ENCODE peak calls at places on chromosomes 13 and 19, in six cellular contexts. Z is H1, S is SK-N-SH, G is K562, Y is GM12878, U is HepG2. K is an unnamed sample.
A peak's percentile ranks its signal among the peaks of the same experiment; 100 is the strongest.

GRCh38 chr13:102392810-102393209 is 9.0 kb downstream of the FGF14 start:
- DNase-seq in U (no peak), Y (no peak), S (no peak), G (no peak), Z (no peak), K (no peak)

GRCh38 chr19:8081569-8082550 is 29.3 kb downstream of the CCL25 start:
- DNase-seq in Y (no peak), G (no peak), S (no peak), U (no peak), Z (no peak), K (no peak)

GRCh38 chr19:14686411-14686810 is 3.4 kb upstream of the ZNF333 start:
- DNase-seq in Z (no peak), Y (no peak), S (no peak), U (peak; percentile 8), G (no peak), K (peak; percentile 47)

GRCh38 chr19:10560154-10560553 is 5.7 kb downstream of the KRI1 start:
- DNase-seq in G (no peak), U (no peak), Z (no peak), Y (no peak), S (no peak), K (no peak)

GRCh38 chr19:18776288-18776594 is 14.9 kb downstream of the COMP start:
- DNase-seq in Z (no peak), U (no peak), S (no peak), Y (no peak), G (peak; percentile 54), K (no peak)

GRCh38 chr19:511101-511841 is 4.0 kb downstream of the TPGS1 start:
- DNase-seq in S (no peak), Y (no peak), Z (no peak), U (no peak), G (no peak), K (peak; percentile 72)

GRCh38 chr13:70023506-70023905 is 84.1 kb upstream of the ATXN8OS start:
- DNase-seq in Y (no peak), U (no peak), G (no peak), S (no peak), Z (no peak), K (no peak)

GRCh38 chr13:89627991-89628390 is 1719.5 kb upstream of the MIR17HG start:
- DNase-seq in Y (no peak), G (no peak), Z (no peak), U (no peak), S (no peak), K (no peak)

GRCh38 chr13:110536006-110536693 is 25.4 kb downstream of the RAB20 start:
- DNase-seq in Z (no peak), G (no peak), U (no peak), S (no peak), Y (no peak), K (peak; percentile 74)

GRCh38 chr19:39498262-39499081 is at the start of gene DLL3:
- DNase-seq in S (peak; percentile 59), Z (no peak), Y (no peak), G (peak; percentile 55), U (no peak), K (no peak)

GRCh38 chr19:46392252-46392801 is 21.0 kb downstream of the CCDC8 start:
- DNase-seq in U (no peak), Z (no peak), S (no peak), G (no peak), Y (no peak), K (no peak)

GRCh38 chr19:46404039-46404883 is 9.1 kb downstream of the CCDC8 start:
- DNase-seq in Y (no peak), Z (no peak), G (peak; percentile 57), S (no peak), U (peak; percentile 69), K (no peak)

GRCh38 chr13:108700421-108701170 is 71.2 kb downstream of the MYO16 start:
- DNase-seq in G (no peak), U (no peak), S (no peak), Y (no peak), Z (no peak), K (no peak)

GRCh38 chr13:23741879-23742510 is 147.2 kb downstream of the MIPEP start:
- DNase-seq in U (no peak), S (peak; percentile 46), G (peak; percentile 55), Y (no peak), Z (peak; percentile 9), K (no peak)

GRCh38 chr13:27465611-27466010 is 15.2 kb upstream of the MTIF3 start:
- DNase-seq in S (no peak), G (no peak), Z (no peak), Y (no peak), U (no peak), K (no peak)

GRCh38 chr19:1410136-1410786 is 2.9 kb downstream of the DAZAP1 start:
- DNase-seq in S (no peak), Z (no peak), U (no peak), G (no peak), Y (no peak), K (no peak)

DNA sequence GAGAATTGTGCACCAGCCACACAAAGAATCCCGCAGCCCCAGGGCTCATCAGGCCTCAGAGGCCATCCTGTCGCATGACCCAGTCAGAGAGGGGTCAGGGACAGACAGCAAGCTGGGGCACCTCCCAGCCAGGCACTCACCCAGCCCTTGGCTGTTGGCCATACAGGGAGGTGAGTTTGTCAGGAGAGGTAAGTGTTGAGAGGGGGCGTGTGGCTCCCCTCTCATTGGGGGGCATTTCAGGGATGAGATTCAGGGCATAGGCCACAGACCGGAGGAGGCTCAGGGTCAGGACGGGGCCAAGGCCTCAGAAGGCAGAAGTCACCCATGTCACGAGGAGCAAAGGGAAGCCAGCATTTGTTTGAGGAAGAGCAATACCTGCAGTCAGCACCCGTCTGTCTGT is 37.1 kb downstream of the MYO9B start:
- DNase-seq in Y (no peak), Z (no peak), S (no peak), G (no peak), U (no peak), K (peak; percentile 45)
- H3K27ac ChIP-seq in Y (peak overlapping the region; percentile 4), Z (no peak overlapping the region), S (no peak overlapping the region), G (no peak overlapping the region), U (no peak overlapping the region), K (peak overlapping the region; percentile 46)

GRCh38 chr13:28754698-28755545 is 36.2 kb upstream of the SLC46A3 start:
- DNase-seq in G (peak; percentile 16), Y (no peak), Z (no peak), U (peak; percentile 11), S (peak; percentile 38), K (no peak)

GRCh38 chr13:28755546-28755870 is 36.7 kb upstream of the SLC46A3 start:
- DNase-seq in Z (no peak), G (no peak), Y (no peak), S (no peak), U (no peak), K (no peak)

GRCh38 chr13:28751210-28751935 is 32.6 kb upstream of the SLC46A3 start:
- DNase-seq in Y (no peak), U (no peak), S (no peak), G (no peak), Z (no peak), K (no peak)

GRCh38 chr13:28753946-28754345 is 35.2 kb upstream of the SLC46A3 start:
- DNase-seq in U (no peak), Z (no peak), S (no peak), Y (no peak), G (no peak), K (no peak)

DNA sequence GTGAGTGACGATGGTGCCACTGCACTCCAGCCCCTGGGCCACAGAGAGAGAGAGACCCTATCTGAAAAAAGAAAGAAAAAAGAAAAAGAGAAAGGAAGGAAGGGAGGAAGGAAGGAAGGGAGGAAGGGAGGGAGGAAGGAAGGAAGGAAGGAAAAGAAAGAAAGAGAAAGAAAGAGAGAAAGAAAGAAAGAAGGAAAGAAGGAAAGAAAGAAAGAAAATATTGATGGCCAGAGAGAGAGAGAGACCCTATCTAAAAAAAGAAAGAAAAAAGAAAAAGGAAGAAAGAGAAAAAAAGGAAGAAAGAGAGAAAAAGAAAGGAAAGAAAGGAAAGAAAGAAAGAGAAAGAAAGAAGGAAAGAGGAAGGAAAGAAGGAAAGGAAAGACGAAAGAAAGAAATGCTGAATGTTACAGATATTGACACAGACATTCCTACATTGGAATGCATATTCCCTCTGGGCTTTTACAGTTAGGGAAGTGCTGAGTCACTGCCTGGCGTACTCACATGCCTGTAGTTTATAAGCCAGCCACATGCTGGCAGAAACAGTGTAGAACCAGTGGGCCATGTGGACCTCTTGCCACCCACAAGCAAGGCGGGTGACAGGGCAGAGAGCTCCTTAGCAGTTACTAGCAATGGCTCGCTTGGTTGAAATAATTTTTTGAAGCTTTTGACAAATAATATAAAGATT is 34.6 kb upstream of the SLC46A3 start:
- DNase-seq in G (no peak), Z (no peak), U (peak; percentile 75), Y (no peak), S (no peak), K (no peak)
- TF ChIP-seq POLR2AphosphoS5 in G (no peak), Z (no peak), U (no peak), Y (no peak), S (no peak), K (no peak)

GRCh38 chr19:6076675-6077463 is 33.4 kb downstream of the RFX2 start:
- DNase-seq in Y (no peak), G (no peak), S (no peak), U (no peak), Z (no peak), K (peak; percentile 90)
- TF ChIP-seq GABPA in Y (no peak), G (no peak), S (no peak), U (no peak), Z (no peak), K (no peak)

GRCh38 chr13:44271915-44272341 is 101.7 kb upstream of the SERP2 start:
- DNase-seq in G (no peak), Z (no peak), U (no peak), Y (no peak), S (peak; percentile 55), K (no peak)
- H3K27ac ChIP-seq in G (no peak overlapping the region), Z (no peak overlapping the region), U (no peak overlapping the region), Y (no peak overlapping the region), S (no peak overlapping the region), K (no peak overlapping the region)

DNA sequence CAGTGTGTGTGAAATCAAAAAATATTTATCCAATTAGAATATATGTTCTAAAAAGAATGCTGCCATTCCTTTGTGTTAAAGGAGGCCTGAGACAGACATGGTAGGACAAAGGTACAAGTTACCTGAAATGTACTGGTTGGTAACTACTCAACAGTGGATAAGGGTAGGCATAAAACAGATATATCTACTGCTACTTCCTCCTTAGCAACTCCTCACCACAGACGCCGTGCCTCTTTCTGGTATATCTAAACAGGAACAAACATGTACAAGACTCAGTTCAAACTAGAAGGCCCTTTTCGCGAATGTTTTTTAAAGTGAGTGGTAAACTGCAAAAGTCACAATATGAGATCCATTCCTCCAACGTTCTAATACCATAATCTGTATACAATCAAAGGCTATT is 86.9 kb downstream of the TBC1D4 start:
- DNase-seq in Y (no peak), G (no peak), U (no peak), S (no peak), Z (no peak), K (no peak)
- TF ChIP-seq POLR2AphosphoS5 in Y (no peak), G (no peak), U (no peak), S (no peak), Z (no peak), K (no peak)

K was measured in HL-60.